ENCODE peak calls at places on chromosomes 2 and 18, in six cellular contexts. B is gastrocnemius medialis, J is prostate gland, P is sigmoid colon, I is HCT116, U is IMR-90. M is an unnamed sample. For H3K4me1, the result is how much of the 10 kb centered on the place peaks cover.

GRCh38 chr2:238924032-238924431 is 76.1 kb downstream of the TWIST2 start:
- DNase-seq in B (no peak), J (no peak), P (peak), I (no peak), U (no peak), M (no peak)

GRCh38 chr2:26330114-26330581 is 15.8 kb upstream of the SELENOI start:
- DNase-seq in B (peak), J (peak), P (peak), I (peak), U (peak), M (peak)

GRCh38 chr2:190093793-190094192 is 31.3 kb upstream of the MSTN start:
- DNase-seq in B (no peak), J (no peak), P (peak), I (no peak), U (peak), M (no peak)

GRCh38 chr18:72984290-72984689 is 116.5 kb upstream of the NETO1 start:
- DNase-seq in B (no peak), J (no peak), P (no peak), I (no peak), U (no peak), M (no peak)

GRCh38 chr18:24910217-24910616 is 441.7 kb downstream of the ZNF521 start:
- DNase-seq in B (no peak), J (no peak), P (no peak), I (no peak), U (peak), M (no peak)

GRCh38 chr18:69161383-69162028 is 239.2 kb upstream of the DOK6 start:
- DNase-seq in B (no peak), J (no peak), P (no peak), I (no peak), U (peak), M (no peak)

GRCh38 chr2:100799701-100800100 is 20.2 kb upstream of the NPAS2 start:
- DNase-seq in B (no peak), J (no peak), P (no peak), I (no peak), U (no peak), M (no peak)

GRCh38 chr2:177138823-177139222 is 73.8 kb upstream of the HNRNPA3 start:
- DNase-seq in B (no peak), J (no peak), P (no peak), I (no peak), U (no peak), M (no peak)

GRCh38 chr2:135043345-135043744 is 3.9 kb downstream of the MAP3K19 start:
- DNase-seq in B (no peak), J (no peak), P (no peak), I (no peak), U (no peak), M (no peak)

GRCh38 chr2:167454036-167454435 is 565.8 kb downstream of the XIRP2 start:
- DNase-seq in B (no peak), J (no peak), P (no peak), I (no peak), U (no peak), M (no peak)

GRCh38 chr2:235061656-235062055 is 109.8 kb downstream of the SH3BP4 start:
- DNase-seq in B (no peak), J (no peak), P (no peak), I (no peak), U (no peak), M (no peak)

GRCh38 chr2:55159752-55160151 is 72.3 kb downstream of the CLHC1 start:
- DNase-seq in B (no peak), J (no peak), P (no peak), I (no peak), U (no peak), M (no peak)

GRCh38 chr18:3452750-3453539 is 3.0 kb downstream of the TGIF1 start:
- DNase-seq in B (no peak), J (no peak), P (no peak), I (no peak), U (peak), M (peak)

DNA sequence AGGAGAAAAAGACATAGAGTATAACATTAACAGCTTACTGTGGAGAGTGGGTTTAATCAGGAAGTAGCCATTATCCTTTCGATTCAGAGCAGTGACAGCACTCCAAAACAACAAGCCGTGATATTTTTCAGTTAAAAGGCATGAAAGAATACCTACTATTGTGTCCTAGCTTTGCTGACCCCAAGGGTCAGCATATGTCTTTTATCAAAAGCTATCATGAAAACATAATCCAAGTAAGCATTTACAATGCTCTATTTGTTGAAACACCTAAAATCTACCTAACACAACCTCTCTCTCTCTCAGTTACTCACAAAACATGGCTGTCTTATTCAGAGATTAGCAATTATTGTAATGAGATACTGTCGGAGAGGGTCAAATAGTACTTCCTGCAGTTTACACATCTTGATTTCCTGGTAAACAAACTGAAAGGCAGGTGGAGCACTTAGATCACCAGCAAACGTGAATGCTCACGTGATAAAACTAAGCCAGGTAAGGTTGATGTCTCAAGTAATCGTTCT is 100.0 kb downstream of the BAZ2B start:
- DNase-seq in B (peak), J (peak), P (no peak), I (peak), U (peak), M (no peak)
- TF ChIP-seq POLR2A in B (no peak), J (no peak), P (no peak), I (peak), U (no peak), M (no peak)

GRCh38 chr18:415627-416612 is 84.6 kb downstream of the COLEC12 start:
- DNase-seq in B (no peak), J (no peak), P (no peak), I (no peak), U (peak), M (no peak)
- H3K4me1 ChIP-seq in B (under half), J (under half), P (under half), I (under half), U (under half), M (under half)

DNA sequence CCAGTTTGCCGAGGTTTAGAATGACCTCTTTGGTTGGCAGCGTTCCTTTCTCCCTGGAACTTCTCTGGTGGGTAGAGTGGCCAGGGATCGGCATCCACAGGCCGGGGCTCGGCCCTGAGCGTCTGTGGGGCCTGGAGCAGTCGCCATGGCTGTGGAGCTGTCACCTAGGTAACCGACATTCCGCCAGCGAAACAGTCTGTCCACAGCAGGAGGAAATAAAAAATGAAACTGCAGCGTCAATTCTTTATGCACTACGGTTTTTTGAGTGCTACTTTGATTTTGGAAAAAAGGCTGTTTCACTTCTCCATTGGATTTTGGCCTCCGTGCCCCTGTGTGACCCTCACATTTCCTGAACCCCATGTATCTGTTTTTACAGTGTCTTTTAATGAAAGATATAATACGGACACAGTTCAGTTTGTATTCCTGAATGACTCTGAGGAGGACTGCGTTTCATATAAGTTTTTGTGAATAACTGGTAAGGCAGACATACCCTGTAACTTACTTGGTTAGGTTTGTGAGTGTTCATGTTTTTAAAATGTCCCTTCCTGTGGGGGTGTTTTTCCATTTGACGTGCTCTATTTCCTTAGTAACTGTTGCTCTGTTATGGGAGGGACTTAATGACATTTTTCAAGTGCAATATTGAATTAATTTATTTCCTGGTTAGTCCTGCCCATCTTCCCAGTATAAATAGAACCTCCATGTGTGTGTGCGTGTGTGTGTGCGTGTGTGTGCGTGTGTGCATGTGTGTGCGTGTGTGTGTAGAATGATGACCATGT is 163.5 kb downstream of the LDLRAD4 start:
- DNase-seq in B (peak), J (peak), P (peak), I (no peak), U (peak), M (peak)
- H3K27ac ChIP-seq in B (peak), J (peak), P (peak), I (no peak), U (no peak), M (peak)

DNA sequence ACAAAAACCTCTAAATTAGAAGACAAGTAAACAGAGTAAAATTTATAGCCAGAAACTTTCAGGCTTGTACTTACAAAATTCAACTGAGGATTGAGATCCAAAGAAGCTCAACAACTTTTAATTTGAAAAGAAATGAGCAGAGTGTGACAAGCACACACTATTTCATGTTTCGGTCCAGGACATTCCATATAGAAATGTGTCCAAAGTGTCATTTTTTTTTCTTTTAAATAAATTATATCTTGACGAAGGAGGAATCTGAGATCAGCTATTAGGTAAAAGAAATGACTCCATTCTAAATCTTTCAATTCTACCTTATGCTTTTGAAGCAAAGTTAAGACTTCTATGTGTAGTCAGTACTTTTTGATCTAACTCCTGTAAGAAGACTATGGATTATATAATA is 4.6 kb downstream of the FN1 start:
- DNase-seq in B (no peak), J (no peak), P (no peak), I (no peak), U (no peak), M (no peak)
- TF ChIP-seq POLR2A in B (no peak), J (no peak), P (no peak), I (no peak), U (no peak), M (no peak)

GRCh38 chr2:85244798-85245197 is 83.0 kb downstream of the TGOLN2 start:
- DNase-seq in B (no peak), J (no peak), P (no peak), I (no peak), U (no peak), M (no peak)
- H3K4me1 ChIP-seq in B (under half), J (under half), P (under half), I (under half), U (under half), M (half or more)

DNA sequence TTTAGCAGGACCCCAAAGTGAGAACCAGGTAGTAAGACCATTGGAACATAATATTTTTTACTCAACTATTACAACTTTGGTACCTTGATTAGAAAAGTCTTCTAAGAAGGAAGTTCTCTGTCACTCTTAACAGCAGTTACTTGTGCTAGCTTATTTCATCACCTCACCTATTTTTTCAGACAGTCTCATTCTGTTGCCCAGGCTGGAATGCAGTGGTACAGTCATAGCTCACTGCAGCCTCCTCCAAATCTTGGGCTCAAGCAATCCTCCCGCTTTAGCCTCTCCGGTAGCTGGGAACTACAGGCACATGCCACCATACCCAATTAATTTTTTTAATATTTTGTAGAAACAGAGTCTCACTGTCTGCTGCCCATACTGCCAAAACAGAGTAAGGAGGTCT is 18.0 kb downstream of the ARPC2 start:
- DNase-seq in B (no peak), J (no peak), P (no peak), I (no peak), U (no peak), M (no peak)
- H3K27ac ChIP-seq in B (no peak), J (no peak), P (no peak), I (no peak), U (no peak), M (no peak)

DNA sequence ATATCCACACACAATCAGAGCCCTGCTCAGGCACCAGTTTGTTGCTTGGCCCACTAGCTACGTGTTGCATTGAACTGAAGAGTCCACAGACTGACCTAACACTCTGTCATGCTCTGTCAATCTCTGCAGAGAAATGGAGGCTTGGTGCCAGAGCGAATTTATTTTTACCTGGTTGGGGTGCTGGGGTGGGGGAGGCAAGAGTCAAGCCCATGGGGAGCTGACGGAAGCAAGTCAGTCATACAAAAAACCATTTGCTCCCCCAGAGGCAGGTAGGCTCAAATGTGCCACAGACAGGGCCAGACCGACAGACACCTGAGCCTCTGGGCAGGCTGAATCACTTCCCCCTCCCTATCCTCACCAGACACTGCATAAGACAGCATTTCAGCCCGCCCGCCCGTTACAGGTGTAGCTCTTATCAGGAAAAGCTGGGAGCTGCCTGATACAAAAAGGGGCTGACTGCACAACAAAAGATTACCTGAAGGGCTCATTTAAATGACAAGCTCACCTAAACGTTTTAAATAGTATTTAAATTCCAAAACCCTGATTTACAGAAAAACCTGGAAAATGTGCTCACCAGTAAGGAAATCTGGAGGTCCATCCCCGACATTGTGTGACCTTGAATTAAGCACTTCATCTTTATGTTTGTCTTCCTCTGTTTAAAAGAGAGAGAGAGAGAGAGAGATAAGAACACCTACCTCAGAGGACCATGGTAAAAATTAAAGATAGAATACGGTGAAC is 2.1 kb upstream of the PCBP1 start:
- DNase-seq in B (peak), J (peak), P (peak), I (peak), U (no peak), M (no peak)
- TF ChIP-seq POLR2A in B (peak), J (peak), P (no peak), I (peak), U (no peak), M (no peak)

DNA sequence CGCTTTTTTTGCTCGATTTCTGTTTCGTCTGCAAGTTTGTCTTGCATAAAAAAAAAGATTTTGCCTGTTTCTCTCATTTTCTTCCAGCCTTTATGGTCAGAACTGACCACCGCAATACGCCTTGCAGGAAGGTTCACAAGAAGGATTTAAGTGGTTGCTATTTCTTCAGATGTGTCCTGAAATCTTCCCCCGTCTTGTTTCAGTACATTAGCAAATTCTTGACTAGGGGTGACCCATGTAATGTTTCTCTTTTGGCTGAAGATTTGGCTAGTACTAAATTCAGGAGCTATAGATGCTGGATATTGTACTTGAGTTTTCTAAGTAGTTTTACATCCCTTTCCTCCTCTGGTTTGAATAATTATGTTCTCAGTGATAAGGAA is 2.5 kb downstream of the PHLPP1 start:
- DNase-seq in B (no peak), J (no peak), P (no peak), I (no peak), U (peak), M (no peak)
- H3K4me1 ChIP-seq in B (under half), J (under half), P (under half), I (under half), U (under half), M (half or more)

GRCh38 chr2:114925296-114926255 is 483.1 kb downstream of the DPP10 start:
- DNase-seq in B (no peak), J (no peak), P (no peak), I (no peak), U (no peak), M (no peak)

GRCh38 chr2:114933671-114934241 is 491.3 kb downstream of the DPP10 start:
- DNase-seq in B (no peak), J (no peak), P (no peak), I (no peak), U (no peak), M (no peak)

GRCh38 chr2:114935031-114935430 is 492.6 kb downstream of the DPP10 start:
- DNase-seq in B (no peak), J (no peak), P (no peak), I (no peak), U (no peak), M (no peak)

GRCh38 chr2:114926303-114926702 is 483.9 kb downstream of the DPP10 start:
- DNase-seq in B (no peak), J (no peak), P (no peak), I (no peak), U (no peak), M (no peak)

DNA sequence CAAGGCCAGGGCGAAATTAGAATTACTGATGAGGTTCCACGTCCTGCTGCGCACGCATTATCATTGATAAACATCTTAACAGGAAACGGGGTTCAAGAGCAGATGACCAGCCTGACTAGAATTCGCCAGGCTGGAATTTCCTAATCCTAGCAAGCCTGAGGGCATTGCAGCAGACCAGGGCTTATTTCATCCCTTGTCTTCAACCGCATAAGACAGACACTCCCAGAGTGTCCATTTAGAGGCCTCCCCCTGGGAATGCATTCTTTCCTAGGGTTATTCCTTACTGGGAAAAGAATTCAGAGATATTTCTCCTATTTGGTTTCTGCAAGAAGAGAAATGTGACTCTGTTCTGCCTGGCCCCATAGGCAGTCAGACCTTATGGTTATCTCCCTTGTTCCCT is 486.8 kb downstream of the DPP10 start:
- DNase-seq in B (no peak), J (no peak), P (no peak), I (no peak), U (no peak), M (no peak)
- H3K27ac ChIP-seq in B (no peak), J (no peak), P (no peak), I (no peak), U (no peak), M (no peak)

GRCh38 chr18:58754544-58755068 is 83.3 kb downstream of the MALT1 start:
- DNase-seq in B (peak), J (peak), P (no peak), I (no peak), U (no peak), M (peak)
- TF ChIP-seq POLR2A in B (no peak), J (no peak), P (no peak), I (no peak), U (no peak), M (no peak)